ENCODE peak calls at places on chromosomes 4 and X, in five cellular contexts. F, N, W, K and B are unnamed samples.
A peak's percentile ranks its signal among the peaks of the same experiment; 100 is the strongest.

GRCh38 chrX:6758234-6758633 is 223.3 kb upstream of the VCX3A start:
- DNase-seq in F (no peak), N (no peak), W (no peak), K (no peak), B (no peak)

GRCh38 chr4:113645771-113646455 is 115.6 kb downstream of the CAMK2D start:
- DNase-seq in F (peak; percentile 75), N (no peak), W (peak; percentile 69), K (peak; percentile 66), B (no peak)

GRCh38 chr4:47566566-47566965 is 81.5 kb downstream of the ATP10D start:
- DNase-seq in F (no peak), N (no peak), W (no peak), K (no peak), B (no peak)

GRCh38 chr4:46934731-46935130 is 25.7 kb upstream of the COX7B2 start:
- DNase-seq in F (no peak), N (no peak), W (no peak), K (no peak), B (no peak)

GRCh38 chrX:70174754-70175153 is 2.5 kb upstream of the DGAT2L6 start:
- DNase-seq in F (peak; percentile 53), N (no peak), W (peak; percentile 78), K (peak; percentile 53), B (no peak)

GRCh38 chr4:40559585-40560465 is 69.8 kb downstream of the RBM47 start:
- DNase-seq in F (no peak), N (no peak), W (no peak), K (no peak), B (no peak)

GRCh38 chrX:26649534-26649933 is 433.6 kb downstream of the MAGEB5 start:
- DNase-seq in F (peak; percentile 7), N (no peak), W (peak; percentile 22), K (peak; percentile 27), B (no peak)

GRCh38 chrX:149650162-149650561 is 18.6 kb upstream of the TMEM185A start:
- DNase-seq in F (no peak), N (no peak), W (no peak), K (no peak), B (no peak)

GRCh38 chrX:151004085-151004484 is 20.9 kb downstream of the HMGB3 start:
- DNase-seq in F (no peak), N (no peak), W (peak; percentile 10), K (peak; percentile 7), B (no peak)

DNA sequence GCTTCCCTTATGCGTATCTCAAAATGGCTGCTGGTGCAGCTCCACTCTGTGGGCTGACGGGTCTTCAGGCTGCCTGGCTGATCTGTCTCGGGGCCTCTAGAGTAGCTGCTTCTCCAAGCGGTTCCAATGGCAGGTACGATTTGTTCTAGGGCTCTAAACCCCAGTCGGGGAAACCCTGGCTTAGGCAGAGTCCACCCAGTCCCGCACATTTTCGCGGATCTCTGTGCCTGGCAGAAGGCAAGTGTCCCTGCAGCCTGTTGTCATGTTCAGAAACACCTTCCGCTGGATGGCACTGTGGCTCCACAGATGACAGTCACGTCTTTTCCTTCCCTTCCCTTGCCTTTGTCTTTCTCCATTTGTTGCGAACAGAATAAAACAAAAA is 54.4 kb downstream of the NBDY start:
- DNase-seq in F (peak; percentile 34), N (peak; percentile 84), W (peak; percentile 72), K (no peak), B (no peak)
- TF ChIP-seq CTCF in F (no peak), N (peak; percentile 52), W (peak; percentile 22), K (no peak), B (no peak)

GRCh38 chr4:85932371-85933305 is 427.2 kb downstream of the MAPK10 start:
- DNase-seq in F (peak; percentile 58), N (peak; percentile 15), W (no peak), K (peak; percentile 42), B (no peak)

GRCh38 chr4:85933306-85933640 is 426.6 kb downstream of the MAPK10 start:
- DNase-seq in F (no peak), N (no peak), W (no peak), K (no peak), B (no peak)

GRCh38 chr4:85929926-85930325 is 429.9 kb downstream of the MAPK10 start:
- DNase-seq in F (no peak), N (no peak), W (no peak), K (no peak), B (no peak)

GRCh38 chr4:85925071-85925470 is 434.8 kb downstream of the MAPK10 start:
- DNase-seq in F (no peak), N (no peak), W (no peak), K (no peak), B (no peak)

DNA sequence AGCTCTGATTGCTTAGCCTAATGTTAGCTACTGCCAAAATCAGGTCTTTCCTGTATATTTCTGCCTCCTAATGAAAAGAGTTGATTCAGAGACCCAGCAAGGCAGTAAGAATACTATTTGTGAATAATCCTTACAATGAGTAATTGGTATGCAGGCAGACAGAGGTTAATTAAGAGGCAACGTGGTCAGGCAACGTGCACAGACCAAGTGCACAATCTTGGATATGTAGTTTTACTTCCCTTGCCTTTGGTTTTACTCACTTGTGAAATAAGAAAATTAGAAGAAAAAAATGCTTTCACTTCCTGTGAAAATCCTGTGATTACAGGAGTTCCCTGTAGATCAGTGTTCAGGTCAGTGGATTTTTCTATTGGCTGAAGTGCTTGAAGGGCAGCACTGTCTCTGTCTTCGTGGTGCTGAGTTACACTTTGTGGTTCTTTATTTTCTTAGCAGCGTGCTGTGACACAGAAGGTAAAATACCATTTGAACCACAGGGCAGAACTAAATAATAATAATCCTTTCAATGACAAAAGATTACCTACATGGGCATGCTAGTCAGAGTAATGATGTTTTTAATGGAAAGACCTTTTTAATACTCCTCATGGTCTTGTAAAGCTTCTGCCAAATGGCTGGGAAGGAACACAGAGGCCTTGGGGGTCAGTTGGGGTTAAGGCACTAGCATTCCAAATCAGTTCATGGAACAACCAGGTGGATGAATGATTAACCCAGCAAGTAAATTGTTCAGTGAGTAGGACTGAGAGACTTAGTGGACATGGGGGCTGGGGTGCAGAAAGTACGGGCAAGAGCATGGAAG is 430.9 kb downstream of the MAPK10 start:
- DNase-seq in F (peak; percentile 65), N (no peak), W (peak; percentile 60), K (peak; percentile 14), B (no peak)
- H3K4me3 ChIP-seq in F (no peak overlapping the region), N (no peak overlapping the region), W (no peak overlapping the region), K (no peak overlapping the region), B (no peak overlapping the region)

DNA sequence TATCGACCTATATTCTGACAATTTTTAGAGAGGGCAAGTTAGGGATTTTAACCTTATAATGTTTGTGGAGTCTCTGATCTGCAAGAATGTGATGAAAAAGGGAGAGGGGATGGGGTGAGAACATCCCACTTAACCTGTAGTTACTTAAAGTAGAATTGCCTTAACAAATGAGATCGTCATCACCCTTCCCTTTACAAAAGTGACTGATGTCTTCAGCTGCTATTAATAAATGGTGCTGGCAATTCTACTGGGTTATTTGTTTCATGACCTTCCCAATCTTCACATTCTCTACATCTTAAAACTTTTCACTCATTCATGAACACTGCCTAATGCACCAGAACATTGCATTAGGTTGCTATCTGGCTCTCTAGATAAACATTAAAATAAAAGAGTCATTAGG is 873.4 kb upstream of the LCORL start:
- DNase-seq in F (no peak), N (no peak), W (no peak), K (no peak), B (no peak)
- TF ChIP-seq CTCF in F (no peak), N (no peak), W (no peak), K (no peak), B (no peak)

GRCh38 chrX:131778269-131779218 is 234.7 kb downstream of the OR13H1 start:
- DNase-seq in F (peak; percentile 83), N (peak; percentile 46), W (peak; percentile 80), K (no peak), B (no peak)

GRCh38 chrX:131779313-131779712 is 235.4 kb downstream of the OR13H1 start:
- DNase-seq in F (no peak), N (no peak), W (no peak), K (no peak), B (no peak)

GRCh38 chrX:131789664-131790063 is 233.4 kb upstream of the STK26 start:
- DNase-seq in F (no peak), N (no peak), W (no peak), K (no peak), B (no peak)

GRCh38 chrX:131783555-131784338 is 239.4 kb upstream of the STK26 start:
- DNase-seq in F (peak; percentile 92), N (peak; percentile 52), W (peak; percentile 91), K (no peak), B (no peak)
- H3K4me3 ChIP-seq in F (peak overlapping the region; percentile 16), N (peak overlapping the region; percentile 61), W (no peak overlapping the region), K (no peak overlapping the region), B (no peak overlapping the region)

DNA sequence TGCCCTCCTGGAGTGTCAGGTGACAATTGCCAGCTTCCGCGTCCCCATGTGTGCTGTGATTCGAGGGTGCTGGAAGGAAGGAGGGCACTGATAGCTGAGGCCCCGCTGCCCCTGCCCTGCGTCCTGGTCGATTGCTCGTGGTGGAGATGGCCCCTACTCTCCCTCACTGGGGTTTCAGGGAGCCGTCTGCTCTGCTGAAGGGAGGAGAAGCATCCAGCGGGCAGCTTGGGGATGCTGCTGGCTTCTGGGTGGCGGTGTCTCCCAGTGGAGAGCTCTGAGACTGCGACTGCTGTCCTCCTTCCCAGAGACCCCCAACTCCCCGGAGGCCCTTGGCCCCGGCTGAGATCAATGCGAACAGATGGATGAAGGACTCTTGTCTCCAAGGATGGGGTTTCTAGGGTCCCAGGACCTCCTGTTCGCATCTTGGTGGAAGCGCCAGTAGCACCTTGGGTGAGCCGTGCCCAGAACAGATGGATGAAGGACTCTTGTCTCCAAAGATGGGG is 98.6 kb downstream of the PSAPL1 start:
- DNase-seq in F (no peak), N (no peak), W (no peak), K (no peak), B (no peak)
- TF ChIP-seq CTCF in F (no peak), N (no peak), W (no peak), K (no peak), B (no peak)

DNA sequence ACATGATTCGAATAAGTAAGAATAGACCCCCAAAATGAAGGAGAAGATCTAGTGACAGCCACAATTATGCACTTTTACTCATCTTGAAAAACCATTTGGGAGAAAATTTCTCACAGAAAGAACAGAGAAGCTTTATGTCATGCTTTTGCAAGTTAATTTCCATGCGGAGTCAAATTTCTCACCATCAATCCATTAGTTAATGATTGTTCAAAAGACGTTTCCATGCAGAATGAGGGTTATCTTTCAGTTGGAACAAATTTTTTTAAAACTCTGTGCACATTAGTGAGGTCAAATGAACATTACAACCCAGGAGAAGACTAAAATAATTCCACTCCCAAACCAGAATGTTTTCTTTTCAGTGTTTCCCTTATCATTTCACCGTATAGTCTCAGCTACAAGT is 131.0 kb upstream of the TBL1X start:
- DNase-seq in F (no peak), N (no peak), W (no peak), K (no peak), B (no peak)
- H3K4me3 ChIP-seq in F (no peak overlapping the region), N (no peak overlapping the region), W (no peak overlapping the region), K (no peak overlapping the region), B (no peak overlapping the region)